ENCODE peak calls at places on chromosomes 11 and 22, in seven cellular contexts. One of them, this sample, is unnamed.

GRCh38 chr11:33016654-33017053 is 976 bp downstream of the DEPDC7 start:
- DNase-seq in neuronal stem cell: no peak
- DNase-seq in CD4-positive, alpha-beta T cell: no peak
- DNase-seq in CD8-positive, alpha-beta memory T cell: no peak
- DNase-seq in prostate gland: no peak
- DNase-seq in fibroblast of lung: no peak
- DNase-seq in CD4-positive, CD25-positive, alpha-beta regulatory T cell: no peak
- DNase-seq in this sample: no peak

GRCh38 chr11:104997288-104997687 is 25.7 kb downstream of the CASP5 start:
- DNase-seq in neuronal stem cell: no peak
- DNase-seq in CD4-positive, CD25-positive, alpha-beta regulatory T cell: no peak
- DNase-seq in CD8-positive, alpha-beta memory T cell: no peak
- DNase-seq in fibroblast of lung: peak; percentile 46
- DNase-seq in CD4-positive, alpha-beta T cell: no peak
- DNase-seq in prostate gland: no peak
- DNase-seq in this sample: no peak

GRCh38 chr11:1221848-1222311 is 986 bp upstream of the MUC5B start:
- DNase-seq in CD8-positive, alpha-beta memory T cell: no peak
- DNase-seq in CD4-positive, alpha-beta T cell: no peak
- DNase-seq in CD4-positive, CD25-positive, alpha-beta regulatory T cell: no peak
- DNase-seq in neuronal stem cell: no peak
- DNase-seq in prostate gland: no peak
- DNase-seq in fibroblast of lung: no peak
- DNase-seq in this sample: no peak

GRCh38 chr11:88411265-88411664 is 73.7 kb upstream of the CTSC start:
- DNase-seq in fibroblast of lung: peak; percentile 84
- DNase-seq in CD8-positive, alpha-beta memory T cell: no peak
- DNase-seq in CD4-positive, CD25-positive, alpha-beta regulatory T cell: no peak
- DNase-seq in neuronal stem cell: no peak
- DNase-seq in prostate gland: no peak
- DNase-seq in CD4-positive, alpha-beta T cell: no peak
- DNase-seq in this sample: no peak

GRCh38 chr22:24025475-24025874 is 14.4 kb downstream of the CABIN1 start:
- DNase-seq in prostate gland: no peak
- DNase-seq in CD4-positive, alpha-beta T cell: no peak
- DNase-seq in CD8-positive, alpha-beta memory T cell: no peak
- DNase-seq in neuronal stem cell: no peak
- DNase-seq in fibroblast of lung: no peak
- DNase-seq in CD4-positive, CD25-positive, alpha-beta regulatory T cell: no peak
- DNase-seq in this sample: no peak

GRCh38 chr11:119380816-119381185 is 689 bp downstream of the USP2 start:
- DNase-seq in neuronal stem cell: no peak
- DNase-seq in CD8-positive, alpha-beta memory T cell: no peak
- DNase-seq in prostate gland: no peak
- DNase-seq in CD4-positive, CD25-positive, alpha-beta regulatory T cell: no peak
- DNase-seq in CD4-positive, alpha-beta T cell: no peak
- DNase-seq in fibroblast of lung: no peak
- DNase-seq in this sample: no peak

GRCh38 chr11:60991457-60991856 is 20.0 kb downstream of the CD6 start:
- DNase-seq in neuronal stem cell: no peak
- DNase-seq in CD4-positive, CD25-positive, alpha-beta regulatory T cell: no peak
- DNase-seq in prostate gland: no peak
- DNase-seq in CD4-positive, alpha-beta T cell: no peak
- DNase-seq in fibroblast of lung: no peak
- DNase-seq in CD8-positive, alpha-beta memory T cell: no peak
- DNase-seq in this sample: no peak

GRCh38 chr11:129842138-129842537 is 26.5 kb downstream of the TMEM45B start:
- DNase-seq in CD4-positive, alpha-beta T cell: no peak
- DNase-seq in prostate gland: no peak
- DNase-seq in CD4-positive, CD25-positive, alpha-beta regulatory T cell: peak; percentile 40
- DNase-seq in neuronal stem cell: no peak
- DNase-seq in CD8-positive, alpha-beta memory T cell: no peak
- DNase-seq in fibroblast of lung: no peak
- DNase-seq in this sample: no peak

GRCh38 chr22:28810839-28811491 is 10.6 kb upstream of the XBP1 start:
- DNase-seq in CD4-positive, CD25-positive, alpha-beta regulatory T cell: peak; percentile 75
- DNase-seq in neuronal stem cell: no peak
- DNase-seq in fibroblast of lung: no peak
- DNase-seq in CD8-positive, alpha-beta memory T cell: peak; percentile 64
- DNase-seq in prostate gland: no peak
- DNase-seq in CD4-positive, alpha-beta T cell: no peak
- DNase-seq in this sample: no peak

GRCh38 chr11:128415539-128415938 is 171.8 kb downstream of the ETS1 start:
- DNase-seq in prostate gland: no peak
- DNase-seq in CD8-positive, alpha-beta memory T cell: no peak
- DNase-seq in CD4-positive, CD25-positive, alpha-beta regulatory T cell: no peak
- DNase-seq in fibroblast of lung: no peak
- DNase-seq in CD4-positive, alpha-beta T cell: no peak
- DNase-seq in neuronal stem cell: no peak
- DNase-seq in this sample: no peak

GRCh38 chr11:33448461-33449130 is 191.4 kb downstream of the HIPK3 start:
- DNase-seq in prostate gland: no peak
- DNase-seq in CD4-positive, CD25-positive, alpha-beta regulatory T cell: no peak
- DNase-seq in CD8-positive, alpha-beta memory T cell: no peak
- DNase-seq in CD4-positive, alpha-beta T cell: no peak
- DNase-seq in fibroblast of lung: no peak
- DNase-seq in neuronal stem cell: no peak
- DNase-seq in this sample: no peak

GRCh38 chr11:45609902-45610301 is 55.5 kb downstream of the CHST1 start:
- DNase-seq in CD4-positive, alpha-beta T cell: no peak
- DNase-seq in CD8-positive, alpha-beta memory T cell: no peak
- DNase-seq in fibroblast of lung: no peak
- DNase-seq in CD4-positive, CD25-positive, alpha-beta regulatory T cell: no peak
- DNase-seq in prostate gland: no peak
- DNase-seq in neuronal stem cell: no peak
- DNase-seq in this sample: no peak

GRCh38 chr11:690738-691633 is 4.0 kb downstream of the DEAF1 start:
- DNase-seq in fibroblast of lung: no peak
- DNase-seq in neuronal stem cell: no peak
- DNase-seq in CD4-positive, CD25-positive, alpha-beta regulatory T cell: peak; percentile 67
- DNase-seq in prostate gland: no peak
- DNase-seq in CD8-positive, alpha-beta memory T cell: no peak
- DNase-seq in CD4-positive, alpha-beta T cell: no peak
- DNase-seq in this sample: no peak

GRCh38 chr11:31397239-31397834 is 27.7 kb downstream of the DNAJC24 start:
- DNase-seq in CD8-positive, alpha-beta memory T cell: peak; percentile 2
- DNase-seq in CD4-positive, alpha-beta T cell: no peak
- DNase-seq in prostate gland: no peak
- DNase-seq in fibroblast of lung: peak; percentile 38
- DNase-seq in CD4-positive, CD25-positive, alpha-beta regulatory T cell: peak; percentile 33
- DNase-seq in neuronal stem cell: no peak
- DNase-seq in this sample: no peak

GRCh38 chr11:94788396-94788795 is 20.2 kb downstream of the AMOTL1 start:
- DNase-seq in CD4-positive, alpha-beta T cell: no peak
- DNase-seq in neuronal stem cell: no peak
- DNase-seq in prostate gland: no peak
- DNase-seq in CD8-positive, alpha-beta memory T cell: no peak
- DNase-seq in fibroblast of lung: no peak
- DNase-seq in CD4-positive, CD25-positive, alpha-beta regulatory T cell: no peak
- DNase-seq in this sample: no peak

GRCh38 chr11:26780686-26781085 is 58.8 kb upstream of the SLC5A12 start:
- DNase-seq in prostate gland: no peak
- DNase-seq in fibroblast of lung: no peak
- DNase-seq in neuronal stem cell: no peak
- DNase-seq in CD4-positive, CD25-positive, alpha-beta regulatory T cell: no peak
- DNase-seq in CD8-positive, alpha-beta memory T cell: no peak
- DNase-seq in CD4-positive, alpha-beta T cell: no peak
- DNase-seq in this sample: no peak

GRCh38 chr11:67271212-67271547 is 4.9 kb downstream of the GRK2 start:
- DNase-seq in CD4-positive, alpha-beta T cell: no peak
- DNase-seq in prostate gland: no peak
- DNase-seq in fibroblast of lung: no peak
- DNase-seq in neuronal stem cell: no peak
- DNase-seq in CD4-positive, CD25-positive, alpha-beta regulatory T cell: no peak
- DNase-seq in CD8-positive, alpha-beta memory T cell: no peak
- DNase-seq in this sample: no peak

GRCh38 chr22:19177164-19178064 is 1.1 kb downstream of the SLC25A1 start:
- DNase-seq in CD8-positive, alpha-beta memory T cell: no peak
- DNase-seq in CD4-positive, CD25-positive, alpha-beta regulatory T cell: no peak
- DNase-seq in neuronal stem cell: no peak
- DNase-seq in CD4-positive, alpha-beta T cell: no peak
- DNase-seq in prostate gland: no peak
- DNase-seq in fibroblast of lung: no peak
- DNase-seq in this sample: no peak

GRCh38 chr11:122664188-122664587 is 8.7 kb downstream of the UBASH3B start:
- DNase-seq in fibroblast of lung: no peak
- DNase-seq in CD4-positive, alpha-beta T cell: no peak
- DNase-seq in neuronal stem cell: no peak
- DNase-seq in CD8-positive, alpha-beta memory T cell: no peak
- DNase-seq in CD4-positive, CD25-positive, alpha-beta regulatory T cell: no peak
- DNase-seq in prostate gland: no peak
- DNase-seq in this sample: no peak

GRCh38 chr22:40202225-40202944 is 24.7 kb downstream of the TNRC6B start:
- DNase-seq in CD4-positive, CD25-positive, alpha-beta regulatory T cell: no peak
- DNase-seq in CD4-positive, alpha-beta T cell: no peak
- DNase-seq in prostate gland: no peak
- DNase-seq in fibroblast of lung: peak; percentile 39
- DNase-seq in CD8-positive, alpha-beta memory T cell: no peak
- DNase-seq in neuronal stem cell: no peak
- DNase-seq in this sample: no peak

GRCh38 chr11:6530848-6531247 is 33.8 kb downstream of the DNHD1 start:
- DNase-seq in neuronal stem cell: no peak
- DNase-seq in CD4-positive, alpha-beta T cell: no peak
- DNase-seq in fibroblast of lung: no peak
- DNase-seq in CD8-positive, alpha-beta memory T cell: no peak
- DNase-seq in CD4-positive, CD25-positive, alpha-beta regulatory T cell: no peak
- DNase-seq in prostate gland: no peak
- DNase-seq in this sample: no peak

GRCh38 chr11:1780700-1781592 is 17.2 kb upstream of the CTSD start:
- DNase-seq in CD4-positive, CD25-positive, alpha-beta regulatory T cell: no peak
- DNase-seq in CD8-positive, alpha-beta memory T cell: no peak
- DNase-seq in CD4-positive, alpha-beta T cell: no peak
- DNase-seq in neuronal stem cell: no peak
- DNase-seq in prostate gland: no peak
- DNase-seq in fibroblast of lung: no peak
- DNase-seq in this sample: no peak

GRCh38 chr11:122267602-122268001 is 151.6 kb upstream of the BLID start:
- DNase-seq in CD8-positive, alpha-beta memory T cell: no peak
- DNase-seq in CD4-positive, alpha-beta T cell: no peak
- DNase-seq in fibroblast of lung: peak; percentile 60
- DNase-seq in prostate gland: no peak
- DNase-seq in neuronal stem cell: no peak
- DNase-seq in CD4-positive, CD25-positive, alpha-beta regulatory T cell: no peak
- DNase-seq in this sample: no peak

GRCh38 chr22:45064313-45065268 is 54.8 kb upstream of the PHF21B start:
- DNase-seq in prostate gland: no peak
- DNase-seq in CD8-positive, alpha-beta memory T cell: no peak
- DNase-seq in fibroblast of lung: peak; percentile 66
- DNase-seq in neuronal stem cell: no peak
- DNase-seq in CD4-positive, CD25-positive, alpha-beta regulatory T cell: peak; percentile 43
- DNase-seq in CD4-positive, alpha-beta T cell: no peak
- DNase-seq in this sample: no peak

GRCh38 chr11:94023856-94024255 is 2.7 kb downstream of the HEPHL1 start:
- DNase-seq in CD4-positive, CD25-positive, alpha-beta regulatory T cell: no peak
- DNase-seq in CD8-positive, alpha-beta memory T cell: no peak
- DNase-seq in fibroblast of lung: no peak
- DNase-seq in neuronal stem cell: no peak
- DNase-seq in CD4-positive, alpha-beta T cell: no peak
- DNase-seq in prostate gland: no peak
- DNase-seq in this sample: no peak

GRCh38 chr22:49656291-49656851 is 171.3 kb downstream of the BRD1 start:
- DNase-seq in CD4-positive, CD25-positive, alpha-beta regulatory T cell: no peak
- DNase-seq in CD8-positive, alpha-beta memory T cell: no peak
- DNase-seq in neuronal stem cell: no peak
- DNase-seq in CD4-positive, alpha-beta T cell: no peak
- DNase-seq in prostate gland: no peak
- DNase-seq in fibroblast of lung: no peak
- DNase-seq in this sample: no peak
- H3K9me3 ChIP-seq in CD4-positive, CD25-positive, alpha-beta regulatory T cell: no peaks in the 10 kb centered on the region
- H3K9me3 ChIP-seq in CD8-positive, alpha-beta memory T cell: no peaks in the 10 kb centered on the region
- H3K9me3 ChIP-seq in neuronal stem cell: no peaks in the 10 kb centered on the region
- H3K9me3 ChIP-seq in CD4-positive, alpha-beta T cell: no peaks in the 10 kb centered on the region
- H3K9me3 ChIP-seq in prostate gland: no peaks in the 10 kb centered on the region
- H3K9me3 ChIP-seq in fibroblast of lung: no peaks in the 10 kb centered on the region
- H3K9me3 ChIP-seq in this sample: no peaks in the 10 kb centered on the region

GRCh38 chr11:74871037-74871436 is 77.9 kb downstream of the XRRA1 start:
- DNase-seq in CD4-positive, CD25-positive, alpha-beta regulatory T cell: no peak
- DNase-seq in CD8-positive, alpha-beta memory T cell: no peak
- DNase-seq in CD4-positive, alpha-beta T cell: no peak
- DNase-seq in prostate gland: no peak
- DNase-seq in fibroblast of lung: peak; percentile 30
- DNase-seq in neuronal stem cell: no peak
- DNase-seq in this sample: no peak

GRCh38 chr11:74870485-74870884 is 78.4 kb downstream of the XRRA1 start:
- DNase-seq in CD8-positive, alpha-beta memory T cell: no peak
- DNase-seq in CD4-positive, CD25-positive, alpha-beta regulatory T cell: peak; percentile 49
- DNase-seq in CD4-positive, alpha-beta T cell: no peak
- DNase-seq in fibroblast of lung: peak; percentile 73
- DNase-seq in prostate gland: no peak
- DNase-seq in neuronal stem cell: no peak
- DNase-seq in this sample: no peak

GRCh38 chr11:74860743-74861142 is 88.1 kb downstream of the XRRA1 start:
- DNase-seq in CD4-positive, CD25-positive, alpha-beta regulatory T cell: no peak
- DNase-seq in neuronal stem cell: no peak
- DNase-seq in CD8-positive, alpha-beta memory T cell: no peak
- DNase-seq in prostate gland: no peak
- DNase-seq in fibroblast of lung: no peak
- DNase-seq in CD4-positive, alpha-beta T cell: no peak
- DNase-seq in this sample: no peak

GRCh38 chr11:74863410-74863809 is 85.5 kb downstream of the XRRA1 start:
- DNase-seq in neuronal stem cell: no peak
- DNase-seq in fibroblast of lung: no peak
- DNase-seq in prostate gland: no peak
- DNase-seq in CD4-positive, alpha-beta T cell: no peak
- DNase-seq in CD4-positive, CD25-positive, alpha-beta regulatory T cell: no peak
- DNase-seq in CD8-positive, alpha-beta memory T cell: no peak
- DNase-seq in this sample: no peak

GRCh38 chr11:74866557-74866956 is 82.3 kb downstream of the XRRA1 start:
- DNase-seq in fibroblast of lung: no peak
- DNase-seq in prostate gland: no peak
- DNase-seq in CD4-positive, CD25-positive, alpha-beta regulatory T cell: no peak
- DNase-seq in CD4-positive, alpha-beta T cell: no peak
- DNase-seq in CD8-positive, alpha-beta memory T cell: no peak
- DNase-seq in neuronal stem cell: no peak
- DNase-seq in this sample: no peak
- H3K9me3 ChIP-seq in fibroblast of lung: peaks cover 2% of the 10 kb centered on the region
- H3K9me3 ChIP-seq in prostate gland: peaks cover 5% of the 10 kb centered on the region
- H3K9me3 ChIP-seq in CD4-positive, CD25-positive, alpha-beta regulatory T cell: peaks cover 56% of the 10 kb centered on the region
- H3K9me3 ChIP-seq in CD4-positive, alpha-beta T cell: peaks cover 75% of the 10 kb centered on the region
- H3K9me3 ChIP-seq in CD8-positive, alpha-beta memory T cell: peaks cover 35% of the 10 kb centered on the region
- H3K9me3 ChIP-seq in neuronal stem cell: peaks cover 33% of the 10 kb centered on the region
- H3K9me3 ChIP-seq in this sample: peaks cover 22% of the 10 kb centered on the region

GRCh38 chr22:47965896-47966295 is 1203.4 kb downstream of the TBC1D22A start:
- DNase-seq in fibroblast of lung: no peak
- DNase-seq in CD4-positive, alpha-beta T cell: no peak
- DNase-seq in CD4-positive, CD25-positive, alpha-beta regulatory T cell: no peak
- DNase-seq in neuronal stem cell: no peak
- DNase-seq in prostate gland: no peak
- DNase-seq in CD8-positive, alpha-beta memory T cell: no peak
- DNase-seq in this sample: no peak
- H3K9me3 ChIP-seq in fibroblast of lung: no peaks in the 10 kb centered on the region
- H3K9me3 ChIP-seq in CD4-positive, alpha-beta T cell: no peaks in the 10 kb centered on the region
- H3K9me3 ChIP-seq in CD4-positive, CD25-positive, alpha-beta regulatory T cell: no peaks in the 10 kb centered on the region
- H3K9me3 ChIP-seq in neuronal stem cell: peaks cover under 1% of the 10 kb centered on the region
- H3K9me3 ChIP-seq in prostate gland: no peaks in the 10 kb centered on the region
- H3K9me3 ChIP-seq in CD8-positive, alpha-beta memory T cell: no peaks in the 10 kb centered on the region
- H3K9me3 ChIP-seq in this sample: no peaks in the 10 kb centered on the region

DNA sequence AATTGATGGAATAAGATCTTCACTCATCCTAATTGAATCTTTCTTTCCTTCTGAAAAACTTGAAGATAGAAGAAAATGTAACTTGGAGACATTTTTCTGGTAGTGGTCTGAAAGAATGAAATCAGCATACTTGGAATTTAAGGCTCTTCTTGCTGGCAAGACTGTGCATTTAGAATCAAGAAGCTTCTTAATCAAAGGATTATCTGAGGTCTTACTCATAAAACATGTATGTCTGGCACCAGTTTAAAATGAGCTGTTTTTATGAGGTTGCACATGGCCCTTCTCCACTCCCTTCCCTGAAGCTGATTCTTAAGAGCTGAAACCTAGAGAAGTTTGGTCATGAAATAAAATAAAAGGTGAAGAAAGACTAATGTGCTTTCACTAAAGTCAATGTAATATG is 77.3 kb downstream of the ARHGEF12 start:
- DNase-seq in CD4-positive, CD25-positive, alpha-beta regulatory T cell: no peak
- DNase-seq in neuronal stem cell: no peak
- DNase-seq in prostate gland: no peak
- DNase-seq in CD4-positive, alpha-beta T cell: no peak
- DNase-seq in CD8-positive, alpha-beta memory T cell: no peak
- DNase-seq in fibroblast of lung: peak; percentile 40
- DNase-seq in this sample: no peak
- H3K9me3 ChIP-seq in CD4-positive, CD25-positive, alpha-beta regulatory T cell: no peaks in the 10 kb centered on the region
- H3K9me3 ChIP-seq in neuronal stem cell: no peaks in the 10 kb centered on the region
- H3K9me3 ChIP-seq in prostate gland: no peaks in the 10 kb centered on the region
- H3K9me3 ChIP-seq in CD4-positive, alpha-beta T cell: no peaks in the 10 kb centered on the region
- H3K9me3 ChIP-seq in CD8-positive, alpha-beta memory T cell: no peaks in the 10 kb centered on the region
- H3K9me3 ChIP-seq in fibroblast of lung: no peaks in the 10 kb centered on the region
- H3K9me3 ChIP-seq in this sample: peaks cover 2% of the 10 kb centered on the region